ENCODE peak calls at places on chromosomes 13 and 19, in five cellular contexts. G is breast epithelium; E is activated naive CD4-positive, alpha-beta T cell treated with anti-CD3 and anti-CD28 coated beads, Interleukin-2, amount 10 ng/mL, durations not matched to agents 7 days and 5 days; M is left lung; H is SK-N-SH. C is an unnamed sample.

GRCh38 chr13:88601949-88602348 is 930.8 kb downstream of the SLITRK5 start:
- DNase-seq in G (no peak), E (no peak), H (no peak), M (no peak), C (no peak)

GRCh38 chr13:95007322-95007721 is 293.9 kb downstream of the ABCC4 start:
- DNase-seq in G (no peak), H (no peak), E (no peak), M (no peak), C (no peak)

GRCh38 chr13:36362251-36362650 is 16.1 kb upstream of the SPART start:
- DNase-seq in E (no peak), G (no peak), H (no peak), M (no peak), C (no peak)

GRCh38 chr13:91184244-91184926 is 163.1 kb upstream of the MIR17HG start:
- DNase-seq in G (no peak), M (no peak), E (no peak), H (no peak), C (no peak)

GRCh38 chr19:44984005-44984404 is 17.3 kb upstream of the RELB start:
- DNase-seq in H (no peak), G (no peak), M (no peak), E (no peak), C (no peak)

GRCh38 chr13:41459754-41460111 is 2.4 kb downstream of the RGCC start:
- DNase-seq in E (no peak), G (no peak), H (no peak), M (no peak), C (no peak)

GRCh38 chr13:111344471-111345191 is 24.2 kb downstream of the TEX29 start:
- DNase-seq in E (no peak), H (no peak), M (peak), G (no peak), C (no peak)

GRCh38 chr19:12641456-12641855 is 25.1 kb downstream of the MAN2B1 start:
- DNase-seq in H (no peak), E (no peak), G (no peak), M (no peak), C (no peak)

GRCh38 chr19:35901854-35902661 is at the start of gene HCST:
- DNase-seq in H (no peak), M (peak), E (peak), G (no peak), C (no peak)

GRCh38 chr13:21149568-21149967 is 26.8 kb downstream of the SKA3 start:
- DNase-seq in M (no peak), G (no peak), E (no peak), H (no peak), C (no peak)

GRCh38 chr19:30163663-30164062 is 208.5 kb upstream of the ZNF536 start:
- DNase-seq in E (no peak), M (no peak), G (no peak), H (no peak), C (no peak)

GRCh38 chr13:25860862-25861261 is 191.0 kb downstream of the SHISA2 start:
- DNase-seq in H (no peak), G (no peak), M (no peak), E (no peak), C (no peak)

GRCh38 chr19:7391218-7391670 is 42.5 kb downstream of the ARHGEF18 start:
- DNase-seq in M (no peak), E (no peak), G (no peak), H (no peak), C (no peak)

GRCh38 chr13:100269837-100270236 is 180.9 kb downstream of the PCCA start:
- DNase-seq in M (peak), H (no peak), G (peak), E (no peak), C (no peak)

GRCh38 chr13:100646030-100646673 is 28.4 kb downstream of the TMTC4 start:
- DNase-seq in E (no peak), H (peak), M (no peak), G (no peak), C (no peak)

GRCh38 chr13:28161370-28161769 is 23.0 kb downstream of the PAN3 start:
- DNase-seq in M (no peak), E (no peak), H (no peak), G (no peak), C (no peak)

GRCh38 chr19:53123400-53123799 is 9.3 kb downstream of the ZNF415 start:
- DNase-seq in H (no peak), M (no peak), G (no peak), E (no peak), C (peak)

GRCh38 chr19:41014643-41015042 is 23.6 kb downstream of the CYP2B6 start:
- DNase-seq in H (no peak), G (no peak), M (no peak), E (no peak), C (no peak)

GRCh38 chr19:13530720-13531119 is 24.4 kb upstream of the CACNA1A start:
- DNase-seq in G (no peak), E (no peak), M (no peak), H (no peak), C (no peak)